ENCODE peak calls at places on chromosomes 12 and 14, in ten cellular contexts. F is osteoblast; N is CD8-positive, alpha-beta memory T cell; I is sigmoid colon; D is GM23248; K is naive thymus-derived CD4-positive, alpha-beta T cell; A is aorta; Q is IMR-90; V is transverse colon; O is breast epithelium. C is an unnamed sample.

GRCh38 chr14:68964300-68965093 is 14.6 kb downstream of the ACTN1 start:
- DNase-seq in F (no peak), O (no peak), N (no peak), I (no peak), D (no peak), K (no peak), A (no peak), V (peak; percentile 66), Q (peak; percentile 51), C (no peak)

GRCh38 chr12:23611320-23611719 is 338.1 kb downstream of the SOX5 start:
- DNase-seq in Q (peak; percentile 40), O (no peak), V (no peak), D (no peak), F (no peak), I (no peak), A (no peak), K (no peak), N (no peak), C (no peak)

GRCh38 chr14:54579606-54580005 is 12.7 kb downstream of the SAMD4A start:
- DNase-seq in D (peak; percentile 56), Q (peak; percentile 73), N (no peak), K (no peak), O (no peak), V (no peak), A (no peak), F (no peak), I (no peak), C (no peak)

GRCh38 chr14:63686926-63687325 is 40.9 kb downstream of the SGPP1 start:
- DNase-seq in D (no peak), N (no peak), O (no peak), I (no peak), F (no peak), V (no peak), A (no peak), Q (no peak), K (no peak), C (no peak)

GRCh38 chr12:57727758-57728395 is 10.7 kb downstream of the AGAP2 start:
- DNase-seq in I (no peak), O (peak; percentile 7), K (no peak), V (no peak), F (peak; percentile 19), D (no peak), N (no peak), Q (no peak), A (no peak), C (no peak)

GRCh38 chr12:31899136-31899535 is 60.1 kb upstream of the RESF1 start:
- DNase-seq in I (no peak), V (no peak), D (no peak), N (no peak), O (no peak), Q (no peak), K (no peak), A (no peak), F (no peak), C (no peak)

GRCh38 chr14:65228436-65228835 is 126.1 kb upstream of the MAX start:
- DNase-seq in V (no peak), F (no peak), D (no peak), A (no peak), K (no peak), I (no peak), Q (no peak), O (no peak), N (no peak), C (no peak)

GRCh38 chr12:56261503-56262230 is 3.5 kb upstream of the ANKRD52 start:
- DNase-seq in K (no peak), D (peak; percentile 91), A (no peak), F (peak; percentile 96), V (peak; percentile 38), O (no peak), Q (peak; percentile 71), I (no peak), N (no peak), C (no peak)

GRCh38 chr12:91098942-91099341 is 12.4 kb downstream of the LUM start:
- DNase-seq in Q (peak; percentile 93), I (peak; percentile 75), F (peak; percentile 31), D (peak; percentile 92), O (no peak), A (peak; percentile 47), N (no peak), V (no peak), K (no peak), C (no peak)

GRCh38 chr12:34405286-34406227 is 383.3 kb downstream of the ALG10 start:
- DNase-seq in A (peak; percentile 34), N (no peak), D (no peak), O (no peak), K (no peak), F (peak; percentile 37), Q (no peak), V (peak; percentile 3), I (peak; percentile 39), C (peak; percentile 29)

GRCh38 chr14:92728781-92729364 is 19.6 kb downstream of the LGMN start:
- DNase-seq in Q (peak; percentile 31), N (no peak), I (no peak), O (no peak), K (no peak), A (no peak), F (no peak), D (no peak), V (no peak), C (peak; percentile 93)

GRCh38 chr12:104579716-104580495 is 123.2 kb downstream of the CHST11 start:
- DNase-seq in V (no peak), Q (no peak), N (no peak), D (peak; percentile 46), I (no peak), F (no peak), O (no peak), A (no peak), K (no peak), C (no peak)

GRCh38 chr12:131218291-131219172 is 264.8 kb downstream of the ADGRD1 start:
- DNase-seq in Q (no peak), F (peak; percentile 58), A (no peak), D (no peak), I (no peak), N (no peak), O (no peak), V (peak; percentile 32), K (no peak), C (no peak)

GRCh38 chr12:69898236-69898635 is 73.2 kb downstream of the MYRFL start:
- DNase-seq in Q (peak; percentile 46), A (no peak), V (no peak), F (no peak), N (no peak), O (peak; percentile 58), D (peak; percentile 64), I (no peak), K (no peak), C (no peak)

GRCh38 chr12:69894800-69895199 is 69.8 kb downstream of the MYRFL start:
- DNase-seq in F (no peak), V (no peak), N (no peak), O (no peak), K (no peak), Q (no peak), I (no peak), A (no peak), D (no peak), C (no peak)

GRCh38 chr12:69900720-69901131 is 75.7 kb downstream of the MYRFL start:
- DNase-seq in V (peak; percentile 77), O (peak; percentile 58), N (peak; percentile 34), I (peak; percentile 79), D (peak; percentile 77), Q (peak; percentile 54), A (peak; percentile 66), F (no peak), K (peak; percentile 51), C (no peak)

GRCh38 chr12:69896653-69897381 is 71.8 kb downstream of the MYRFL start:
- DNase-seq in I (no peak), F (no peak), D (no peak), O (no peak), N (no peak), V (no peak), A (no peak), K (no peak), Q (no peak), C (no peak)

GRCh38 chr12:69897744-69898143 is 72.7 kb downstream of the MYRFL start:
- DNase-seq in Q (peak; percentile 88), O (peak; percentile 68), N (no peak), F (peak; percentile 6), V (no peak), A (no peak), D (peak; percentile 86), I (no peak), K (no peak), C (no peak)
- H3K27ac ChIP-seq in Q (no peak overlapping the region), O (peak overlapping the region; percentile 23), N (no peak overlapping the region), F (no peak overlapping the region), V (no peak overlapping the region), A (no peak overlapping the region), D (peak overlapping the region; percentile 53), I (no peak overlapping the region), K (no peak overlapping the region), C (no peak overlapping the region)

GRCh38 chr14:20641591-20641990 is at the start of gene OR6S1:
- DNase-seq in O (no peak), Q (no peak), D (no peak), A (no peak), N (no peak), F (no peak), I (no peak), K (no peak), V (no peak), C (no peak)

GRCh38 chr14:20644520-20644919 is 3.0 kb upstream of the OR6S1 start:
- DNase-seq in A (no peak), D (no peak), K (no peak), F (no peak), Q (no peak), O (no peak), V (no peak), N (no peak), I (no peak), C (no peak)

GRCh38 chr14:20642182-20642581 is 691 bp upstream of the OR6S1 start:
- DNase-seq in F (no peak), O (no peak), A (no peak), N (no peak), D (no peak), K (no peak), V (no peak), Q (no peak), I (no peak), C (no peak)
- H3K4me3 ChIP-seq in F (no peak overlapping the region), O (no peak overlapping the region), A (no peak overlapping the region), N (no peak overlapping the region), D (no peak overlapping the region), K (no peak overlapping the region), V (no peak overlapping the region), Q (no peak overlapping the region), I (no peak overlapping the region), C (no peak overlapping the region)

GRCh38 chr12:106119301-106119700 is 19.5 kb downstream of the NUAK1 start:
- DNase-seq in I (no peak), F (no peak), V (no peak), Q (no peak), D (no peak), A (no peak), N (no peak), O (no peak), K (no peak), C (no peak)
- H3K4me1 ChIP-seq in I (peaks cover 39% of the 10 kb centered on the region), F (peaks cover 13% of the 10 kb centered on the region), V (peaks cover 3% of the 10 kb centered on the region), Q (peaks cover 10% of the 10 kb centered on the region), D (peaks cover 40% of the 10 kb centered on the region), A (peaks cover 9% of the 10 kb centered on the region), N (no peaks in the 10 kb centered on the region), O (peaks cover 3% of the 10 kb centered on the region), K (no peaks in the 10 kb centered on the region), C (peaks cover 14% of the 10 kb centered on the region)

DNA sequence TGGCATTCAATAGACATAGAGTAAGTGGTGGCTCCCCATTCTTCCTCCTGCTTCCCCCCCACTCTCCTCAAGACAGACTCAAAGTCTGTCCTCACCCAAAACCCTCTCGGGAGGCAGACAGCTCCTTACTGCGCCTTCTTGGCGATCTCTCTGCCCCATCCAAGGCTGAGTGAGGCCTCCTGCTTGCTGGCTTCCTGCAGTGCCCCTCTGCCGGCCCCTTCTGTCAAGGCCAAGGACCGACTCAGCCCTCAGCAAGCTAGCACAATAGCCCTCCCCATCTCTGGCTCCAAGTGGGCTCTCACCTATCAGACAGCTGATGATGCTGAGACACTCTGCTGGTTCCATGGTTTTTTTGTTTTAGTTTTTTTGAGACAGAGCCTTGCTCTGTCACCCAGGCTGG is 62.5 kb upstream of the DLK1 start:
- DNase-seq in K (no peak), Q (no peak), F (no peak), O (no peak), D (no peak), N (no peak), I (no peak), V (no peak), A (no peak), C (no peak)
- H3K27ac ChIP-seq in K (no peak overlapping the region), Q (no peak overlapping the region), F (no peak overlapping the region), O (no peak overlapping the region), D (no peak overlapping the region), N (no peak overlapping the region), I (no peak overlapping the region), V (no peak overlapping the region), A (no peak overlapping the region), C (no peak overlapping the region)